ENCODE peak calls at places on chromosomes 11 and 22, in five cellular contexts. D is GM12865; N is H9; O is activated CD8-positive, alpha-beta T cell treated with anti-CD3 and anti-CD28 coated beads for 36 hours; E is adrenal gland. Y is an unnamed sample.
A peak's percentile ranks its signal among the peaks of the same experiment; 100 is the strongest.

GRCh38 chr11:27596388-27596787 is 89.8 kb upstream of the LIN7C start:
- DNase-seq in D (no peak), N (no peak), O (no peak), E (no peak), Y (no peak)

GRCh38 chr11:67700548-67701262 is 26.3 kb upstream of the ALDH3B2 start:
- DNase-seq in D (no peak), N (no peak), O (no peak), E (no peak), Y (no peak)

GRCh38 chr11:102109896-102110760 is at the start of gene YAP1:
- DNase-seq in D (peak; percentile 82), N (peak; percentile 91), O (peak; percentile 65), E (peak; percentile 90), Y (peak; percentile 78)

GRCh38 chr11:110003426-110003825 is 89.8 kb upstream of the ZC3H12C start:
- DNase-seq in D (no peak), N (no peak), O (no peak), E (no peak), Y (no peak)

GRCh38 chr11:46389450-46390330 is 1.9 kb downstream of the CHRM4 start:
- DNase-seq in D (peak; percentile 73), N (peak; percentile 88), O (peak; percentile 73), E (peak; percentile 80), Y (peak; percentile 89)

GRCh38 chr11:1085440-1086170 is 10.9 kb downstream of the MUC2 start:
- DNase-seq in D (no peak), N (no peak), O (no peak), E (no peak), Y (no peak)

GRCh38 chr11:18727499-18728236 is 1.7 kb upstream of the IGSF22 start:
- DNase-seq in D (peak; percentile 41), N (peak; percentile 80), O (peak; percentile 62), E (peak; percentile 38), Y (peak; percentile 77)

GRCh38 chr22:25843660-25844275 is 101.8 kb downstream of the MYO18B start:
- DNase-seq in D (no peak), N (no peak), O (no peak), E (no peak), Y (no peak)

GRCh38 chr11:27649800-27650199 is 50.5 kb downstream of the BDNF start:
- DNase-seq in D (no peak), N (no peak), O (no peak), E (no peak), Y (no peak)

GRCh38 chr11:66388746-66389386 is 17.3 kb upstream of the SLC29A2 start:
- DNase-seq in D (peak; percentile 82), N (peak; percentile 83), O (peak; percentile 90), E (peak; percentile 73), Y (peak; percentile 69)

GRCh38 chr22:46280999-46281623 is 13.3 kb downstream of the TTC38 start:
- DNase-seq in D (peak; percentile 31), N (peak; percentile 45), O (peak; percentile 24), E (no peak), Y (peak; percentile 62)

GRCh38 chr22:23984430-23984829 is 4.5 kb downstream of the GSTT2 start:
- DNase-seq in D (peak; percentile 68), N (no peak), O (no peak), E (peak; percentile 46), Y (no peak)

GRCh38 chr11:60915250-60915914 is 1.4 kb downstream of the TMEM109 start:
- DNase-seq in D (peak; percentile 89), N (peak; percentile 77), O (peak; percentile 91), E (peak; percentile 81), Y (peak; percentile 75)

GRCh38 chr22:36767035-36767775 is 8.7 kb downstream of the IFT27 start:
- DNase-seq in D (no peak), N (peak; percentile 10), O (no peak), E (no peak), Y (no peak)

GRCh38 chr22:41565403-41566054 is 4.7 kb downstream of the CSDC2 start:
- DNase-seq in D (no peak), N (peak; percentile 50), O (peak; percentile 72), E (peak; percentile 87), Y (no peak)

GRCh38 chr11:71489311-71490043 is 36.5 kb downstream of the NADSYN1 start:
- DNase-seq in D (peak; percentile 81), N (no peak), O (peak; percentile 80), E (peak; percentile 14), Y (peak; percentile 87)

GRCh38 chr22:23786261-23786710 is 480 bp upstream of the SMARCB1 start:
- DNase-seq in D (no peak), N (no peak), O (peak; percentile 48), E (no peak), Y (no peak)

GRCh38 chr22:34102633-34103032 is 182.4 kb upstream of the LARGE1 start:
- DNase-seq in D (no peak), N (peak; percentile 34), O (no peak), E (no peak), Y (no peak)

GRCh38 chr11:33897761-33898403 is 6.0 kb upstream of the LMO2 start:
- DNase-seq in D (no peak), N (no peak), O (no peak), E (no peak), Y (no peak)

GRCh38 chr11:79436911-79437273 is 3.9 kb downstream of the TENM4 start:
- DNase-seq in D (no peak), N (peak; percentile 35), O (no peak), E (no peak), Y (no peak)

GRCh38 chr11:22169833-22170232 is 23.1 kb upstream of the ANO5 start:
- DNase-seq in D (no peak), N (no peak), O (no peak), E (no peak), Y (no peak)

GRCh38 chr11:115776916-115777315 is 272.7 kb upstream of the CADM1 start:
- DNase-seq in D (no peak), N (no peak), O (no peak), E (no peak), Y (no peak)

GRCh38 chr11:3130269-3131071 is 34.6 kb downstream of the OSBPL5 start:
- DNase-seq in D (no peak), N (no peak), O (no peak), E (no peak), Y (no peak)

GRCh38 chr11:115391598-115391997 is 112.6 kb downstream of the CADM1 start:
- DNase-seq in D (no peak), N (no peak), O (no peak), E (no peak), Y (no peak)

GRCh38 chr22:26887456-26887855 is 230.1 kb downstream of the MIAT start:
- DNase-seq in D (no peak), N (no peak), O (no peak), E (no peak), Y (no peak)

GRCh38 chr11:113806403-113806802 is 26.8 kb downstream of the CLDN25 start:
- DNase-seq in D (peak; percentile 55), N (peak; percentile 68), O (peak; percentile 17), E (no peak), Y (peak; percentile 45)

GRCh38 chr22:22061085-22062077 is 78.8 kb upstream of the TOP3B start:
- DNase-seq in D (no peak), N (no peak), O (no peak), E (no peak), Y (no peak)

GRCh38 chr22:48503035-48503625 is 1324.5 kb downstream of the BRD1 start:
- DNase-seq in D (no peak), N (no peak), O (no peak), E (no peak), Y (no peak)

GRCh38 chr22:33605201-33605600 is 315.1 kb downstream of the LARGE1 start:
- DNase-seq in D (no peak), N (no peak), O (no peak), E (no peak), Y (no peak)

GRCh38 chr11:110173775-110174644 is 80.8 kb downstream of the ZC3H12C start:
- DNase-seq in D (peak; percentile 68), N (peak; percentile 83), O (peak; percentile 80), E (peak; percentile 77), Y (peak; percentile 69)

GRCh38 chr22:24414984-24415945 is 12.1 kb upstream of the ADORA2A start:
- DNase-seq in D (no peak), N (no peak), O (no peak), E (no peak), Y (no peak)

GRCh38 chr22:41256254-41256897 is 15.6 kb upstream of the CHADL start:
- DNase-seq in D (no peak), N (no peak), O (no peak), E (no peak), Y (no peak)

GRCh38 chr11:45146072-45147016 is at the start of gene PRDM11:
- DNase-seq in D (peak; percentile 69), N (peak; percentile 39), O (peak; percentile 57), E (peak; percentile 81), Y (peak; percentile 68)

GRCh38 chr22:50726643-50727340 is 11.2 kb upstream of the ACR start:
- DNase-seq in D (no peak), N (no peak), O (no peak), E (no peak), Y (no peak)
- TF ChIP-seq CTCF in D (no peak), N (peak; percentile 45), O (no peak), E (no peak), Y (no peak)

GRCh38 chr11:12761029-12761428 is 86.8 kb downstream of the TEAD1 start:
- DNase-seq in D (peak; percentile 25), N (no peak), O (no peak), E (no peak), Y (no peak)
- TF ChIP-seq CTCF in D (no peak), N (peak; percentile 37), O (no peak), E (no peak), Y (no peak)

DNA sequence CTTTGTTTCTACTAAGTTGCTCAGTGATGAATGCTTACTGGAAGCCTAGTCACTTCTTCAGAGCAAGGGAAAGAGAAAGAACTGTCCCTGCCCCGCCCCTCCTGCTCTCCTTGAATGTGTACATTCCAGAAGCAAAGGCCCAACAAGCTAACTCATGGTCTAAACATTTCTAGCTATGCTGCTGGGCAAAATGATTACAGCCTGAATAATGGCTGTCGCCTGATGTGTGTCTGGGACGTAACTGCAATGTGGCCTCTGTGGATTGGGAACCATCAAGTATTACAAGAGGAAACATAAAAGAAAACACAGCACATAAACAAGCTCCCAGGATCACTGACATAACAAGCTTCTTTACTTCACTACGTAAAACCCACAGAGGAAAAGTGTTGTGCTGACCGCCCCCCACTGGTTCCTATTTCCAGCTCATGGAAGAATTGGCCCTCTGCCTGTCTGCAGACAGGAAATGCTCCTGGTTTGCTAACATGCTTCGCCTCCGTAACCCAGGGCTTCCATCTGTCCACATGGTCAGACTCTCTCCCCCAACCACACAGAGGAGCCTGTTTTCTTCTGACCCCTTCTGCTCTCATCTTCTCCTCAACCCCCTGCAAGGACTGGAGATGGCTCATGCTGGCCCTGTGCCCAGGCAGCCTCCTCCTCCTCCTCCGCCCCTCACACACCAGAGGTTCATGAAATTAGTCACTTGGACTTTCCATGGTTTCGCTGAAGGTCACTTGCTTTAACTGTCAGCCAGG is 187.2 kb downstream of the MAML2 start:
- DNase-seq in D (peak; percentile 86), N (peak; percentile 51), O (peak; percentile 88), E (peak; percentile 88), Y (peak; percentile 61)
- TF ChIP-seq CTCF in D (no peak), N (peak; percentile 25), O (no peak), E (no peak), Y (peak; percentile 18)

DNA sequence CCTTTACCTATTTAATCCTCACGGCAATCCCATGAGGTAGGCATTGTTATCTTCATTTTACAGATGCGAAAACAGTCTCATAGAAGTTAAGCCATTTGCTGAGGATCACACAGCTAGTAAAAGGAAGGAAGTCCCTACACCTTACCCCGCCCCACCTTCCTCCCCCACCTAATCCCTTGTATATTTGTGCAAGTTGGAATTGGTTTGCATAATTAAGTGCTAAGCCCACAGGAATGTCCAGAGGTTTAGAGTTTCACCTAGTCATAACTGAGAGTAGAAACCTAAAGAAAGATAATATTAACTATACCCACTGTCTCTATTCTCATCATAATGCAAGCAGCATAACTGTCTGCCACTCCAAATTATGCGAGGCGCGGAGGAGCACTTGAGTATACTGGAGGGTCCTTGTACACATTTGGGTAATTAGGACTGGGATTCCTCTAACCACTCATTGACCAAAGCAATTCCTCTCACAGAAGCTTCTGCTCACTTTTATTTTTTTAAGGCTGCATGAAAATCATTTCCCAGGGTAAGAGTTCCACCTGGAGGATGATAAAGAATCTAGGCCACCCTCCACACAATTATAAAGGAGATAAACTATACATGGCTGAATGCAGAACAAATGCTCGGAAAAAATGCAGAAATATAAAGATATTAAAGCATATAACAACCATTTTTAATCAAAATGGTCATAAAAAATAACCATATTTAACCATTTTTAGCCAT is 199.9 kb downstream of the FAM181B start:
- DNase-seq in D (no peak), N (no peak), O (no peak), E (no peak), Y (no peak)
- TF ChIP-seq CTCF in D (no peak), N (no peak), O (no peak), E (no peak), Y (no peak)